ENCODE peak calls at places on chromosomes 3 and 15, in six cellular contexts. V is activated T-cell treated with anti-CD3 and anti-CD28 coated beads, Interleukin-2, amount 50 U/mL, for 4 hours; Q is A549; E is heart left ventricle; L is stimulated activated effector memory CD8-positive, alpha-beta T cell treated with anti-CD3 and anti-CD28 coated beads, Interleukin-12 subunit alpha, Interleukin-12 subunit beta, amount 100 ng/mL, for 72 hours; X is sciatic nerve. K is an unnamed sample.

GRCh38 chr3:17655743-17656142 is 86.7 kb downstream of the TBC1D5 start:
- ATAC-seq in V (no peak), Q (no peak), X (no peak), L (no peak), E (no peak), K (no peak)

GRCh38 chr3:127535901-127536817 is 54.4 kb downstream of the TPRA1 start:
- ATAC-seq in Q (no peak), L (peak), E (no peak), X (peak), V (peak), K (no peak)

GRCh38 chr3:46284981-46285683 is 42.9 kb downstream of the CCR3 start:
- ATAC-seq in E (peak), Q (no peak), L (peak), V (peak), X (no peak), K (peak)

GRCh38 chr3:146269271-146269670 is 18.4 kb upstream of the PLSCR4 start:
- ATAC-seq in V (no peak), L (no peak), Q (no peak), X (no peak), E (no peak), K (no peak)

GRCh38 chr15:40090774-40091455 is 17.8 kb downstream of the BMF start:
- ATAC-seq in E (no peak), Q (no peak), L (no peak), X (no peak), V (no peak), K (no peak)

GRCh38 chr15:63283126-63283525 is 5.7 kb downstream of the APH1B start:
- ATAC-seq in Q (no peak), V (no peak), X (no peak), E (no peak), L (no peak), K (no peak)

GRCh38 chr15:94535298-94536048 is 304.1 kb downstream of the MCTP2 start:
- ATAC-seq in E (no peak), Q (no peak), X (no peak), L (no peak), V (no peak), K (no peak)

GRCh38 chr3:111906667-111907066 is 47.6 kb downstream of the PHLDB2 start:
- ATAC-seq in X (no peak), V (no peak), Q (no peak), L (no peak), E (no peak), K (no peak)

GRCh38 chr3:189184566-189184965 is 12.8 kb downstream of the TPRG1 start:
- ATAC-seq in L (no peak), V (no peak), X (no peak), E (no peak), Q (no peak), K (no peak)

GRCh38 chr15:74420193-74420905 is 13.4 kb downstream of the SEMA7A start:
- ATAC-seq in Q (no peak), E (peak), X (no peak), V (no peak), L (peak), K (no peak)

GRCh38 chr3:119145500-119146167 is at the start of gene TEX55:
- ATAC-seq in E (peak), Q (peak), X (peak), V (peak), L (peak), K (peak)

GRCh38 chr3:4548356-4548755 is 55.2 kb downstream of the ITPR1 start:
- ATAC-seq in E (no peak), Q (no peak), V (no peak), X (no peak), L (no peak), K (no peak)

GRCh38 chr3:127690106-127690505 is 17.4 kb downstream of the ABTB1 start:
- ATAC-seq in L (no peak), Q (no peak), X (peak), E (no peak), V (no peak), K (no peak)

GRCh38 chr3:45932112-45932511 is 11.2 kb upstream of the CXCR6 start:
- ATAC-seq in X (no peak), L (no peak), E (no peak), V (no peak), Q (no peak), K (no peak)

GRCh38 chr3:132382267-132382666 is 35.0 kb upstream of the DNAJC13 start:
- ATAC-seq in X (no peak), Q (no peak), E (no peak), V (no peak), L (no peak), K (no peak)

GRCh38 chr3:150925751-150926201 is 20.5 kb upstream of the MINDY4B start:
- ATAC-seq in Q (peak), X (peak), E (peak), L (peak), V (peak), K (peak)

GRCh38 chr3:156691920-156692319 is 17.5 kb downstream of the TIPARP start:
- ATAC-seq in L (no peak), V (no peak), E (no peak), X (no peak), Q (no peak), K (no peak)

GRCh38 chr3:16069149-16069922 is 105.1 kb upstream of the GALNT15 start:
- ATAC-seq in V (no peak), E (no peak), Q (peak), X (no peak), L (no peak), K (no peak)

GRCh38 chr3:126567696-126568438 is 9.1 kb upstream of the C3orf22 start:
- ATAC-seq in L (no peak), X (no peak), V (no peak), E (peak), Q (peak), K (no peak)

GRCh38 chr3:117788086-117788485 is 1078.5 kb downstream of the TUSC7 start:
- ATAC-seq in V (no peak), X (peak), E (no peak), Q (no peak), L (no peak), K (no peak)

GRCh38 chr15:33096134-33096533 is 98.4 kb downstream of the FMN1 start:
- ATAC-seq in Q (no peak), V (no peak), X (no peak), E (no peak), L (no peak), K (no peak)

GRCh38 chr3:59653405-59654119 is 603.7 kb upstream of the CFAP20DC start:
- ATAC-seq in X (peak), Q (no peak), V (no peak), L (no peak), E (peak), K (no peak)

GRCh38 chr3:48709051-48709461 is 8.0 kb downstream of the IP6K2 start:
- ATAC-seq in L (peak), X (no peak), V (no peak), Q (no peak), E (no peak), K (peak)

GRCh38 chr15:51483520-51483919 is 139.1 kb downstream of the DMXL2 start:
- ATAC-seq in X (no peak), L (peak), V (no peak), Q (no peak), E (no peak), K (no peak)

GRCh38 chr3:45783667-45784066 is 12.7 kb downstream of the SLC6A20 start:
- ATAC-seq in Q (no peak), E (no peak), V (no peak), X (no peak), L (no peak), K (no peak)

GRCh38 chr3:171219258-171219657 is 192.7 kb upstream of the SLC2A2 start:
- ATAC-seq in E (no peak), X (no peak), V (no peak), Q (no peak), L (no peak), K (no peak)

K was measured in activated T-helper 17 cell treated with anti-CD3 and anti-CD28 coated beads, Interleukin-2, amount 50 U/mL, for 72 hours.